ENCODE peak calls at places on chromosomes 12 and 14, in seven cellular contexts. One of them, this sample, is unnamed.

GRCh38 chr14:57390806-57391562 is 598 bp downstream of the NAA30 start:
- DNase-seq in spleen: peak; percentile 92
- DNase-seq in cardiac muscle cell: peak; percentile 58
- DNase-seq in CD8-positive, alpha-beta memory T cell: no peak
- DNase-seq in adrenal gland: no peak
- DNase-seq in psoas muscle: peak; percentile 64
- DNase-seq in tibial nerve: no peak
- DNase-seq in this sample: peak; percentile 67

GRCh38 chr12:15037091-15037723 is 64.4 kb downstream of the PDE6H start:
- DNase-seq in psoas muscle: no peak
- DNase-seq in cardiac muscle cell: no peak
- DNase-seq in tibial nerve: no peak
- DNase-seq in spleen: no peak
- DNase-seq in adrenal gland: no peak
- DNase-seq in CD8-positive, alpha-beta memory T cell: no peak
- DNase-seq in this sample: no peak

GRCh38 chr12:27549231-27549800 is 25.3 kb downstream of the PPFIBP1 start:
- DNase-seq in psoas muscle: no peak
- DNase-seq in cardiac muscle cell: no peak
- DNase-seq in adrenal gland: no peak
- DNase-seq in spleen: no peak
- DNase-seq in CD8-positive, alpha-beta memory T cell: no peak
- DNase-seq in tibial nerve: no peak
- DNase-seq in this sample: no peak

GRCh38 chr12:44833561-44833960 is 42.6 kb downstream of the NELL2 start:
- DNase-seq in psoas muscle: no peak
- DNase-seq in tibial nerve: no peak
- DNase-seq in CD8-positive, alpha-beta memory T cell: no peak
- DNase-seq in adrenal gland: no peak
- DNase-seq in cardiac muscle cell: no peak
- DNase-seq in spleen: no peak
- DNase-seq in this sample: no peak

GRCh38 chr12:8985213-8985612 is 4.1 kb upstream of the KLRG1 start:
- DNase-seq in cardiac muscle cell: no peak
- DNase-seq in psoas muscle: no peak
- DNase-seq in tibial nerve: no peak
- DNase-seq in CD8-positive, alpha-beta memory T cell: no peak
- DNase-seq in spleen: no peak
- DNase-seq in adrenal gland: no peak
- DNase-seq in this sample: no peak

GRCh38 chr14:94752575-94752974 is 17.3 kb downstream of the GSC start:
- DNase-seq in adrenal gland: no peak
- DNase-seq in tibial nerve: no peak
- DNase-seq in CD8-positive, alpha-beta memory T cell: no peak
- DNase-seq in psoas muscle: peak; percentile 73
- DNase-seq in spleen: peak; percentile 34
- DNase-seq in cardiac muscle cell: no peak
- DNase-seq in this sample: peak; percentile 60

GRCh38 chr12:11743748-11744147 is 94.3 kb downstream of the ETV6 start:
- DNase-seq in spleen: no peak
- DNase-seq in tibial nerve: no peak
- DNase-seq in adrenal gland: no peak
- DNase-seq in CD8-positive, alpha-beta memory T cell: no peak
- DNase-seq in cardiac muscle cell: no peak
- DNase-seq in psoas muscle: no peak
- DNase-seq in this sample: no peak

GRCh38 chr14:75981426-75981825 is 369 bp downstream of the TGFB3 start:
- DNase-seq in cardiac muscle cell: peak; percentile 32
- DNase-seq in tibial nerve: no peak
- DNase-seq in adrenal gland: peak; percentile 38
- DNase-seq in psoas muscle: no peak
- DNase-seq in CD8-positive, alpha-beta memory T cell: no peak
- DNase-seq in spleen: no peak
- DNase-seq in this sample: peak; percentile 68

GRCh38 chr12:67042697-67043131 is 226.4 kb upstream of the CAND1 start:
- DNase-seq in adrenal gland: peak; percentile 33
- DNase-seq in spleen: no peak
- DNase-seq in CD8-positive, alpha-beta memory T cell: no peak
- DNase-seq in cardiac muscle cell: peak; percentile 9
- DNase-seq in tibial nerve: no peak
- DNase-seq in psoas muscle: no peak
- DNase-seq in this sample: no peak

GRCh38 chr12:104604995-104605675 is 148.4 kb downstream of the CHST11 start:
- DNase-seq in CD8-positive, alpha-beta memory T cell: no peak
- DNase-seq in cardiac muscle cell: no peak
- DNase-seq in spleen: no peak
- DNase-seq in tibial nerve: no peak
- DNase-seq in psoas muscle: peak; percentile 56
- DNase-seq in adrenal gland: no peak
- DNase-seq in this sample: no peak

GRCh38 chr14:96752594-96752993 is 44.6 kb upstream of the VRK1 start:
- DNase-seq in tibial nerve: no peak
- DNase-seq in psoas muscle: no peak
- DNase-seq in cardiac muscle cell: no peak
- DNase-seq in spleen: no peak
- DNase-seq in CD8-positive, alpha-beta memory T cell: no peak
- DNase-seq in adrenal gland: no peak
- DNase-seq in this sample: no peak

GRCh38 chr12:51887476-51888315 is at the start of gene ANKRD33:
- DNase-seq in spleen: peak; percentile 83
- DNase-seq in tibial nerve: no peak
- DNase-seq in cardiac muscle cell: peak; percentile 52
- DNase-seq in adrenal gland: no peak
- DNase-seq in psoas muscle: peak; percentile 72
- DNase-seq in CD8-positive, alpha-beta memory T cell: no peak
- DNase-seq in this sample: peak; percentile 74

GRCh38 chr14:96047101-96047500 is 7.9 kb downstream of the C14orf132 start:
- DNase-seq in cardiac muscle cell: no peak
- DNase-seq in adrenal gland: no peak
- DNase-seq in spleen: no peak
- DNase-seq in CD8-positive, alpha-beta memory T cell: no peak
- DNase-seq in psoas muscle: no peak
- DNase-seq in tibial nerve: no peak
- DNase-seq in this sample: no peak

GRCh38 chr12:90829044-90829443 is 125.9 kb downstream of the CCER1 start:
- DNase-seq in spleen: no peak
- DNase-seq in psoas muscle: no peak
- DNase-seq in cardiac muscle cell: no peak
- DNase-seq in tibial nerve: no peak
- DNase-seq in CD8-positive, alpha-beta memory T cell: no peak
- DNase-seq in adrenal gland: no peak
- DNase-seq in this sample: no peak

GRCh38 chr14:70073924-70074566 is 114.7 kb downstream of the SLC8A3 start:
- DNase-seq in tibial nerve: no peak
- DNase-seq in psoas muscle: peak; percentile 56
- DNase-seq in CD8-positive, alpha-beta memory T cell: no peak
- DNase-seq in cardiac muscle cell: peak; percentile 79
- DNase-seq in spleen: no peak
- DNase-seq in adrenal gland: peak; percentile 70
- DNase-seq in this sample: no peak

GRCh38 chr14:103067231-103067954 is 10.0 kb upstream of the CDC42BPB start:
- DNase-seq in psoas muscle: peak; percentile 55
- DNase-seq in tibial nerve: no peak
- DNase-seq in CD8-positive, alpha-beta memory T cell: no peak
- DNase-seq in cardiac muscle cell: no peak
- DNase-seq in adrenal gland: no peak
- DNase-seq in spleen: peak; percentile 15
- DNase-seq in this sample: peak; percentile 68

GRCh38 chr12:100820314-100820713 is 25.7 kb downstream of the ANO4 start:
- DNase-seq in tibial nerve: no peak
- DNase-seq in psoas muscle: no peak
- DNase-seq in spleen: no peak
- DNase-seq in CD8-positive, alpha-beta memory T cell: no peak
- DNase-seq in adrenal gland: no peak
- DNase-seq in cardiac muscle cell: no peak
- DNase-seq in this sample: no peak

GRCh38 chr12:12107678-12108077 is 36.9 kb downstream of the BCL2L14 start:
- DNase-seq in spleen: peak; percentile 41
- DNase-seq in cardiac muscle cell: no peak
- DNase-seq in tibial nerve: no peak
- DNase-seq in CD8-positive, alpha-beta memory T cell: no peak
- DNase-seq in adrenal gland: no peak
- DNase-seq in psoas muscle: no peak
- DNase-seq in this sample: no peak

GRCh38 chr14:95329941-95330340 is 10.2 kb upstream of the CLMN start:
- DNase-seq in CD8-positive, alpha-beta memory T cell: no peak
- DNase-seq in cardiac muscle cell: no peak
- DNase-seq in psoas muscle: no peak
- DNase-seq in spleen: no peak
- DNase-seq in adrenal gland: no peak
- DNase-seq in tibial nerve: no peak
- DNase-seq in this sample: no peak

GRCh38 chr12:126518596-126519200 is 1453.5 kb downstream of the AACS start:
- DNase-seq in spleen: no peak
- DNase-seq in tibial nerve: no peak
- DNase-seq in CD8-positive, alpha-beta memory T cell: no peak
- DNase-seq in adrenal gland: no peak
- DNase-seq in cardiac muscle cell: no peak
- DNase-seq in psoas muscle: no peak
- DNase-seq in this sample: no peak

GRCh38 chr12:124738636-124739467 is 124.8 kb downstream of the SCARB1 start:
- DNase-seq in spleen: no peak
- DNase-seq in cardiac muscle cell: no peak
- DNase-seq in CD8-positive, alpha-beta memory T cell: no peak
- DNase-seq in tibial nerve: no peak
- DNase-seq in psoas muscle: no peak
- DNase-seq in adrenal gland: no peak
- DNase-seq in this sample: no peak

GRCh38 chr14:87640553-87640952 is 352.4 kb downstream of the GALC start:
- DNase-seq in tibial nerve: no peak
- DNase-seq in psoas muscle: no peak
- DNase-seq in CD8-positive, alpha-beta memory T cell: no peak
- DNase-seq in spleen: no peak
- DNase-seq in cardiac muscle cell: no peak
- DNase-seq in adrenal gland: no peak
- DNase-seq in this sample: no peak

GRCh38 chr12:130622803-130623202 is 93.3 kb downstream of the RIMBP2 start:
- DNase-seq in cardiac muscle cell: no peak
- DNase-seq in tibial nerve: no peak
- DNase-seq in adrenal gland: no peak
- DNase-seq in CD8-positive, alpha-beta memory T cell: no peak
- DNase-seq in psoas muscle: no peak
- DNase-seq in spleen: no peak
- DNase-seq in this sample: no peak

GRCh38 chr12:93937812-93938211 is 210.6 kb upstream of the PLXNC1 start:
- DNase-seq in adrenal gland: no peak
- DNase-seq in cardiac muscle cell: no peak
- DNase-seq in tibial nerve: no peak
- DNase-seq in spleen: no peak
- DNase-seq in CD8-positive, alpha-beta memory T cell: no peak
- DNase-seq in psoas muscle: no peak
- DNase-seq in this sample: no peak

GRCh38 chr12:93943766-93944165 is 204.6 kb upstream of the PLXNC1 start:
- DNase-seq in adrenal gland: peak; percentile 56
- DNase-seq in psoas muscle: peak; percentile 83
- DNase-seq in CD8-positive, alpha-beta memory T cell: no peak
- DNase-seq in cardiac muscle cell: peak; percentile 3
- DNase-seq in tibial nerve: no peak
- DNase-seq in spleen: no peak
- DNase-seq in this sample: no peak

GRCh38 chr12:93938317-93938716 is 210.1 kb upstream of the PLXNC1 start:
- DNase-seq in psoas muscle: no peak
- DNase-seq in CD8-positive, alpha-beta memory T cell: no peak
- DNase-seq in adrenal gland: no peak
- DNase-seq in cardiac muscle cell: no peak
- DNase-seq in spleen: no peak
- DNase-seq in tibial nerve: no peak
- DNase-seq in this sample: no peak

GRCh38 chr12:93939641-93940040 is 208.7 kb upstream of the PLXNC1 start:
- DNase-seq in psoas muscle: no peak
- DNase-seq in cardiac muscle cell: no peak
- DNase-seq in tibial nerve: no peak
- DNase-seq in adrenal gland: no peak
- DNase-seq in spleen: no peak
- DNase-seq in CD8-positive, alpha-beta memory T cell: no peak
- DNase-seq in this sample: no peak

DNA sequence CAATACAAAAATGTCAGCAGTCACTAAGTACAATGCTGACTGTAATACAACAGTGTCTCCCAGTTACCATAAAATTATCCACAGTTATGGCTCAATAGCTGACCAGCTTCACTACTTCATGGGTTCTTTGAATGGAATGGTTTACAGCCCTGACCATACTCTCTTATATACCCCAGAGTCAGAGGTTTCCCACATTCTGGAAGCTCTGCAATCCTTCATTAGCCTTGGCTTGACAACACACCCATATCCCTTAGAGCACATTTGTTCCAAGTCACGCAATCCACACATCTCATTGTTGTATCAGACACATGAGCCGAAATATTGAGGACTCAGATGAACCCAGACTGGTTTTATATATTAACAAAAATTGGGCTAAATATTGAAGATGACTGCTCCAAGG is 209.5 kb upstream of the PLXNC1 start:
- DNase-seq in CD8-positive, alpha-beta memory T cell: no peak
- DNase-seq in tibial nerve: no peak
- DNase-seq in spleen: no peak
- DNase-seq in cardiac muscle cell: no peak
- DNase-seq in psoas muscle: no peak
- DNase-seq in adrenal gland: no peak
- DNase-seq in this sample: no peak
- H3K4me3 ChIP-seq in CD8-positive, alpha-beta memory T cell: no peak overlapping the region
- H3K4me3 ChIP-seq in tibial nerve: no peak overlapping the region
- H3K4me3 ChIP-seq in spleen: no peak overlapping the region
- H3K4me3 ChIP-seq in cardiac muscle cell: no peak overlapping the region
- H3K4me3 ChIP-seq in psoas muscle: no peak overlapping the region
- H3K4me3 ChIP-seq in adrenal gland: no peak overlapping the region
- H3K4me3 ChIP-seq in this sample: no peak overlapping the region

DNA sequence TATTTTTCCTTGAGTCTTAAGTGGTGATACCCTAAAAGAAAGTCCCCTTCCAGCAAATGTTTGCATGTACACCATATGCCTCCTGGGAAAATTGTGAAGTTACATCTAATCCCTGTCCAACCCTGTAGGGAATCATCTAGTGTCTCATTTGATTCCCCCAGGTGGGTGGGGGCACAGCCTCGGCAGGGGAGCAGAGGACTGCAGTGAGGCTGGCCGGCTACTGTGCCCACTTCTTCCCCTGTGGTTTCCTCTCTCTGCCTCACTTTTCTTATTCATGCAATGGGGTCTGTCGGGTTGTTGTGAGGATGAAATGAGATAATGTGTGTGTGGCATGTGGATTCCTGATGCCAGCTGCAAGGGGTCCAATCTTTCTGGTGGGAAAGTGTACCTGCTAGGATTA is 6.0 kb downstream of the PAPLN start:
- DNase-seq in CD8-positive, alpha-beta memory T cell: no peak
- DNase-seq in cardiac muscle cell: no peak
- DNase-seq in psoas muscle: peak; percentile 22
- DNase-seq in adrenal gland: no peak
- DNase-seq in spleen: peak; percentile 30
- DNase-seq in tibial nerve: no peak
- DNase-seq in this sample: no peak
- H3K27ac ChIP-seq in CD8-positive, alpha-beta memory T cell: no peak overlapping the region
- H3K27ac ChIP-seq in cardiac muscle cell: no peak overlapping the region
- H3K27ac ChIP-seq in psoas muscle: no peak overlapping the region
- H3K27ac ChIP-seq in adrenal gland: no peak overlapping the region
- H3K27ac ChIP-seq in spleen: peak overlapping the region; percentile 63
- H3K27ac ChIP-seq in tibial nerve: no peak overlapping the region
- H3K27ac ChIP-seq in this sample: peak overlapping the region; percentile 64

GRCh38 chr12:89016970-89017778 is 335.1 kb downstream of the DUSP6 start:
- DNase-seq in tibial nerve: no peak
- DNase-seq in cardiac muscle cell: peak; percentile 83
- DNase-seq in spleen: no peak
- DNase-seq in adrenal gland: peak; percentile 59
- DNase-seq in CD8-positive, alpha-beta memory T cell: no peak
- DNase-seq in psoas muscle: no peak
- DNase-seq in this sample: peak; percentile 61
- H3K4me3 ChIP-seq in tibial nerve: no peak overlapping the region
- H3K4me3 ChIP-seq in cardiac muscle cell: no peak overlapping the region
- H3K4me3 ChIP-seq in spleen: no peak overlapping the region
- H3K4me3 ChIP-seq in adrenal gland: no peak overlapping the region
- H3K4me3 ChIP-seq in CD8-positive, alpha-beta memory T cell: no peak overlapping the region
- H3K4me3 ChIP-seq in psoas muscle: no peak overlapping the region
- H3K4me3 ChIP-seq in this sample: no peak overlapping the region

GRCh38 chr12:57864382-57864781 is 17.9 kb upstream of the CTDSP2 start:
- DNase-seq in tibial nerve: no peak
- DNase-seq in spleen: no peak
- DNase-seq in psoas muscle: no peak
- DNase-seq in cardiac muscle cell: no peak
- DNase-seq in CD8-positive, alpha-beta memory T cell: no peak
- DNase-seq in adrenal gland: no peak
- DNase-seq in this sample: peak; percentile 65
- H3K27ac ChIP-seq in tibial nerve: peak overlapping the region; percentile 91
- H3K27ac ChIP-seq in spleen: peak overlapping the region; percentile 89
- H3K27ac ChIP-seq in psoas muscle: peak overlapping the region; percentile 97
- H3K27ac ChIP-seq in cardiac muscle cell: no peak overlapping the region
- H3K27ac ChIP-seq in CD8-positive, alpha-beta memory T cell: no peak overlapping the region
- H3K27ac ChIP-seq in adrenal gland: peak overlapping the region; percentile 93
- H3K27ac ChIP-seq in this sample: peak overlapping the region; percentile 99